ENCODE peak calls at places on chromosome 5, in seven cellular contexts. A is pons, L is GOT3, R is RWPE2, U is DMS153, Z is NCI-H460, O is NCI-H774. E is an unnamed sample.

GRCh38 chr5:131605086-131605485 is 29.9 kb downstream of the RAPGEF6 start:
- DNase-seq in U (no peak), O (no peak), L (no peak), Z (no peak), A (no peak), R (no peak), E (no peak)

GRCh38 chr5:90613918-90614504 is 55.4 kb downstream of the ADGRV1 start:
- DNase-seq in U (no peak), O (no peak), L (no peak), Z (no peak), R (no peak), A (no peak), E (no peak)

GRCh38 chr5:123700624-123701023 is 188.6 kb downstream of the CSNK1G3 start:
- DNase-seq in U (peak), R (no peak), A (no peak), O (no peak), L (no peak), Z (no peak), E (no peak)

GRCh38 chr5:133333561-133334150 is 278.7 kb downstream of the FSTL4 start:
- DNase-seq in U (no peak), Z (no peak), A (no peak), L (no peak), O (no peak), R (no peak), E (no peak)

GRCh38 chr5:124922255-124922975 is 176.0 kb upstream of the ZNF608 start:
- DNase-seq in O (peak), U (no peak), R (no peak), Z (no peak), L (no peak), A (no peak), E (peak)

GRCh38 chr5:157225463-157226422 is 40.2 kb upstream of the CYFIP2 start:
- DNase-seq in O (no peak), Z (no peak), R (no peak), U (no peak), L (no peak), A (no peak), E (no peak)

GRCh38 chr5:44389410-44389879 is at the start of gene FGF10:
- DNase-seq in A (no peak), R (no peak), L (no peak), Z (no peak), O (no peak), U (no peak), E (peak)

GRCh38 chr5:73282923-73283322 is 109.9 kb downstream of the TMEM174 start:
- DNase-seq in R (no peak), A (no peak), Z (no peak), L (no peak), U (no peak), O (peak), E (no peak)

GRCh38 chr5:177427919-177428573 is 1.6 kb downstream of the GRK6 start:
- DNase-seq in A (no peak), U (no peak), L (no peak), O (no peak), Z (no peak), R (no peak), E (no peak)

GRCh38 chr5:129857124-129857523 is 47.1 kb upstream of the CHSY3 start:
- DNase-seq in Z (no peak), R (no peak), U (no peak), A (no peak), O (no peak), L (no peak), E (no peak)

GRCh38 chr5:87195616-87196015 is 72.1 kb upstream of the RASA1 start:
- DNase-seq in L (no peak), Z (no peak), A (no peak), O (no peak), R (no peak), U (no peak), E (no peak)

GRCh38 chr5:133730346-133730745 is 118.0 kb upstream of the FSTL4 start:
- DNase-seq in A (no peak), R (no peak), O (no peak), Z (no peak), L (no peak), U (no peak), E (no peak)

GRCh38 chr5:172173771-172174170 is 14.3 kb downstream of the STK10 start:
- DNase-seq in Z (no peak), U (no peak), L (no peak), A (no peak), O (no peak), R (no peak), E (no peak)

GRCh38 chr5:132760601-132761317 is 13.5 kb downstream of the CCNI2 start:
- DNase-seq in O (no peak), Z (no peak), L (no peak), A (no peak), R (peak), U (no peak), E (no peak)

GRCh38 chr5:130155395-130155794 is 251.1 kb downstream of the CHSY3 start:
- DNase-seq in Z (no peak), O (no peak), U (no peak), L (no peak), R (no peak), A (peak), E (peak)

GRCh38 chr5:173862047-173862477 is 26.1 kb upstream of the CPEB4 start:
- DNase-seq in R (no peak), Z (no peak), A (no peak), L (no peak), U (no peak), O (no peak), E (no peak)

GRCh38 chr5:148723143-148723542 is 68.8 kb upstream of the HTR4 start:
- DNase-seq in R (no peak), O (no peak), A (no peak), Z (no peak), U (no peak), L (no peak), E (no peak)

GRCh38 chr5:177447066-177447610 is 524 bp downstream of the PRR7 start:
- DNase-seq in L (peak), O (peak), A (peak), U (peak), Z (peak), R (no peak), E (peak)

GRCh38 chr5:179572386-179572785 is 22.0 kb downstream of the RUFY1 start:
- DNase-seq in A (no peak), Z (no peak), L (no peak), U (no peak), R (no peak), O (no peak), E (no peak)

GRCh38 chr5:142056831-142057696 is 44.2 kb upstream of the GNPDA1 start:
- DNase-seq in L (no peak), A (peak), O (no peak), U (no peak), R (no peak), Z (no peak), E (no peak)

GRCh38 chr5:24188196-24188595 is 456.6 kb downstream of the CDH10 start:
- DNase-seq in R (no peak), L (no peak), U (no peak), A (no peak), Z (no peak), O (no peak), E (no peak)

GRCh38 chr5:147822686-147823491 is 8.6 kb downstream of the SPINK1 start:
- DNase-seq in A (peak), Z (peak), R (no peak), O (peak), U (peak), L (no peak), E (peak)

GRCh38 chr5:119343766-119344165 is 12.1 kb upstream of the TNFAIP8 start:
- DNase-seq in Z (no peak), U (no peak), A (no peak), O (no peak), L (no peak), R (no peak), E (no peak)

GRCh38 chr5:122126177-122126701 is 3.1 kb upstream of the ZNF474 start:
- DNase-seq in U (no peak), A (no peak), L (no peak), R (no peak), Z (no peak), O (no peak), E (no peak)

GRCh38 chr5:75648712-75649111 is 37.5 kb downstream of the ANKDD1B start:
- DNase-seq in O (no peak), R (no peak), Z (no peak), U (no peak), L (no peak), A (no peak), E (no peak)

GRCh38 chr5:172805018-172805683 is 28.9 kb upstream of the ERGIC1 start:
- DNase-seq in R (no peak), A (no peak), O (no peak), U (no peak), Z (no peak), L (no peak), E (no peak)

GRCh38 chr5:180799194-180799593 is 3.4 kb downstream of the MGAT1 start:
- DNase-seq in A (no peak), R (peak), Z (no peak), O (no peak), L (no peak), U (peak), E (peak)

GRCh38 chr5:105197531-105197930 is 1634.9 kb upstream of the NUDT12 start:
- DNase-seq in L (no peak), O (no peak), R (no peak), Z (no peak), U (no peak), A (no peak), E (no peak)

GRCh38 chr5:141373673-141374317 is at the start of gene PCDHGA6:
- DNase-seq in A (no peak), Z (no peak), O (no peak), U (no peak), L (no peak), R (no peak), E (no peak)

GRCh38 chr5:176995896-176996767 is 10.4 kb downstream of the UIMC1 start:
- DNase-seq in R (no peak), A (no peak), Z (no peak), O (no peak), L (no peak), U (no peak), E (no peak)

GRCh38 chr5:56402273-56403223 is 169.4 kb upstream of the ANKRD55 start:
- DNase-seq in O (no peak), U (no peak), A (peak), Z (no peak), L (no peak), R (no peak), E (peak)

GRCh38 chr5:102762828-102763227 is 7.7 kb downstream of the PAM start:
- DNase-seq in O (no peak), R (no peak), L (no peak), Z (no peak), U (no peak), A (no peak), E (no peak)

GRCh38 chr5:139732019-139732418 is 63.6 kb upstream of the PSD2 start:
- DNase-seq in Z (no peak), A (no peak), L (no peak), R (no peak), U (no peak), O (no peak), E (no peak)

GRCh38 chr5:135561266-135561665 is 17.5 kb downstream of the CXCL14 start:
- DNase-seq in R (no peak), O (no peak), A (no peak), L (no peak), Z (no peak), U (no peak), E (no peak)

E was measured in neural progenitor cell.